ENCODE peak calls at places on chromosomes 5 and 9, in five cellular contexts. K is K562, E is HL-60, R is GM12878, L is SK-N-SH. Q is an unnamed sample.
A peak's percentile ranks its signal among the peaks of the same experiment; 100 is the strongest.

GRCh38 chr9:7554699-7555098 is 244.9 kb downstream of the DMAC1 start:
- DNase-seq in L (no peak), E (no peak), R (no peak), K (no peak), Q (no peak)

GRCh38 chr5:133611357-133612020 is 852 bp downstream of the FSTL4 start:
- DNase-seq in E (no peak), R (no peak), K (no peak), L (peak; percentile 73), Q (no peak)

GRCh38 chr5:142342128-142342981 is 17.5 kb upstream of the SPRY4 start:
- DNase-seq in L (no peak), E (no peak), K (no peak), R (no peak), Q (peak; percentile 82)

GRCh38 chr9:19533373-19533772 is 124.6 kb downstream of the ACER2 start:
- DNase-seq in E (no peak), K (no peak), R (no peak), L (no peak), Q (no peak)

GRCh38 chr9:98256632-98257218 is 1.3 kb upstream of the TBC1D2 start:
- DNase-seq in R (no peak), E (no peak), L (peak; percentile 69), K (peak; percentile 50), Q (no peak)

GRCh38 chr5:1058549-1058945 is 49.9 kb downstream of the NKD2 start:
- DNase-seq in E (no peak), K (no peak), L (no peak), R (no peak), Q (no peak)

GRCh38 chr9:16329699-16330113 is 540.8 kb downstream of the BNC2 start:
- DNase-seq in E (no peak), R (no peak), K (no peak), L (no peak), Q (no peak)

GRCh38 chr9:116859763-116860162 is 172.7 kb downstream of the TRIM32 start:
- DNase-seq in K (no peak), R (no peak), L (no peak), E (no peak), Q (no peak)

GRCh38 chr5:116573279-116573616 is 1.4 kb downstream of the SEMA6A start:
- DNase-seq in K (no peak), E (no peak), R (no peak), L (peak; percentile 64), Q (no peak)

GRCh38 chr9:70435948-70436347 is 21.5 kb upstream of the KLF9 start:
- DNase-seq in E (no peak), R (no peak), K (no peak), L (no peak), Q (no peak)

GRCh38 chr9:12554636-12555035 is 138.5 kb upstream of the TYRP1 start:
- DNase-seq in E (no peak), K (no peak), L (peak; percentile 6), R (no peak), Q (peak; percentile 5)

GRCh38 chr9:114371986-114372917 is 15.5 kb downstream of the AKNA start:
- DNase-seq in R (no peak), K (no peak), L (peak; percentile 77), E (peak; percentile 85), Q (no peak)

GRCh38 chr5:178314961-178315820 is 82.6 kb upstream of the PHYKPL start:
- DNase-seq in K (no peak), R (no peak), L (no peak), E (no peak), Q (no peak)

GRCh38 chr5:55440188-55440646 is 94.5 kb downstream of the PLPP1 start:
- DNase-seq in R (no peak), K (no peak), L (peak; percentile 30), E (no peak), Q (no peak)

GRCh38 chr5:67268233-67269011 is 71.8 kb upstream of the CD180 start:
- DNase-seq in K (no peak), R (no peak), E (no peak), L (peak; percentile 72), Q (peak; percentile 62)

GRCh38 chr9:136021891-136022681 is 60.9 kb upstream of the UBAC1 start:
- DNase-seq in E (no peak), K (no peak), L (no peak), R (no peak), Q (no peak)
- TF ChIP-seq CTCF in E (no peak), K (peak; percentile 25), L (no peak), R (no peak), Q (no peak)

DNA sequence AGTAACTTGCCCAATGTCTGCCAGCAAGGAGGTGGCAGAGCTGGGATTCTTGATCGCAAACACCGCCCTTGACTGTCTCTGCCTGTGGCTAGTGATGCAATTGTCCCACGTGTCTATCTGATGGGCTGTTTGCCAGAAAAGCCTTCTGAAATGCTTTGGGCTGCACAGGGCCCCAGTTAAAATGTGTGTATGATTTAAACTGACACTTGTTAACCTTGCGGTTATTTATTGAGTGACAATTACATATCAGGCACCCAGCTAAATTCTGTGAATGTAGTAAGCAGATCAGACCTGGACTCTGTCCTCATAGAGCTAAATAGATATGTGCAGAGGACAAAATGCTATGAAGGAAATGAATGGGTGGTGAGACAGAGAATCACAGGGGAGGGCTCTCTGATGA is 11.6 kb upstream of the IL12B start:
- DNase-seq in K (peak; percentile 28), E (peak; percentile 94), R (no peak), L (peak; percentile 66), Q (peak; percentile 62)
- TF ChIP-seq GABPA in K (no peak), E (no peak), R (no peak), L (no peak), Q (no peak)

GRCh38 chr9:23700359-23700758 is 125.7 kb downstream of the ELAVL2 start:
- DNase-seq in E (no peak), L (no peak), R (no peak), K (no peak), Q (no peak)

GRCh38 chr9:23707249-23707648 is 118.8 kb downstream of the ELAVL2 start:
- DNase-seq in E (no peak), L (no peak), K (no peak), R (no peak), Q (no peak)

GRCh38 chr9:23701291-23701690 is 124.7 kb downstream of the ELAVL2 start:
- DNase-seq in E (no peak), L (no peak), K (no peak), R (no peak), Q (no peak)

GRCh38 chr9:23698161-23698560 is 127.9 kb downstream of the ELAVL2 start:
- DNase-seq in L (no peak), K (no peak), E (no peak), R (no peak), Q (no peak)

GRCh38 chr9:23702311-23702922 is 123.6 kb downstream of the ELAVL2 start:
- DNase-seq in E (no peak), R (no peak), L (peak; percentile 3), K (no peak), Q (no peak)
- TF ChIP-seq CTCF in E (no peak), R (no peak), L (no peak), K (no peak), Q (no peak)

GRCh38 chr9:81559741-81560140 is 129.6 kb downstream of the TLE1 start:
- DNase-seq in K (no peak), L (no peak), E (no peak), R (no peak), Q (peak; percentile 63)
- TF ChIP-seq GABPA in K (no peak), L (no peak), E (no peak), R (no peak), Q (no peak)

GRCh38 chr9:36637491-36638270 is 65.0 kb downstream of the MELK start:
- DNase-seq in E (no peak), R (no peak), L (no peak), K (no peak), Q (no peak)

GRCh38 chr9:36632892-36633291 is 60.2 kb downstream of the MELK start:
- DNase-seq in L (peak; percentile 47), E (no peak), K (peak; percentile 25), R (no peak), Q (peak; percentile 15)
- TF ChIP-seq CTCF in L (peak; percentile 77), E (peak; percentile 7), K (peak; percentile 20), R (peak; percentile 56), Q (peak; percentile 38)

GRCh38 chr5:8644377-8644776 is 775.4 kb downstream of the MTRR start:
- DNase-seq in R (no peak), L (no peak), K (no peak), E (no peak), Q (no peak)

DNA sequence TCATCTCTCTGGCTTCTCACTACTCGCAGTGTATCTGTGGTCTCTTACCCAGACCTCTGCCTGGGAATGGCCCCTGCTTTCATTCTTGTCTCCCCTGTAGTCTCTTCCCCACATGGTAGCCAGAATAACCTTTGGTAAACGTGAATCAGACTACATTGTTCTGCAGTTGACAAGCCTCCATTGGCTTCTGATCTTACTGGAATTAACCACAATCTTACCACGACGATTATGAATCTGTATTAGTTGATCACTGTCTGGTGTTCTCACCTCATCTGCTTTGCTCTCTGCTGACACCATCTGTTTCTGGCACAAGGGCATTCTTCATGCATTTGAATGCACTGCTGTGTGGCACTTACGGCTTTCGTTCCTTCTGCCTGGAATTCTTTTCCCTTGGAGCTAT is 781.2 kb downstream of the MTRR start:
- DNase-seq in E (no peak), L (no peak), R (no peak), K (no peak), Q (no peak)
- TF ChIP-seq GABPA in E (no peak), L (no peak), R (no peak), K (no peak), Q (no peak)

GRCh38 chr5:34684980-34685352 is 28.8 kb downstream of the RAI14 start:
- DNase-seq in K (no peak), L (no peak), R (no peak), E (no peak), Q (no peak)
- TF ChIP-seq CTCF in K (no peak), L (no peak), R (no peak), E (no peak), Q (no peak)

GRCh38 chr5:10376530-10376929 is 23.0 kb downstream of the MARCHF6 start:
- DNase-seq in L (no peak), E (no peak), K (no peak), R (no peak), Q (no peak)
- TF ChIP-seq GABPA in L (no peak), E (no peak), K (no peak), R (no peak), Q (no peak)

GRCh38 chr5:93092349-93093105 is 488.5 kb downstream of the NR2F1-AS1 start:
- DNase-seq in R (no peak), L (no peak), E (no peak), K (no peak), Q (no peak)
- TF ChIP-seq CTCF in R (no peak), L (peak; percentile 55), E (no peak), K (no peak), Q (peak; percentile 38)

GRCh38 chr5:154648229-154648628 is 106.9 kb upstream of the LARP1 start:
- DNase-seq in E (no peak), R (no peak), L (no peak), K (no peak), Q (no peak)
- TF ChIP-seq GABPA in E (no peak), R (no peak), L (no peak), K (no peak), Q (no peak)

Q was measured in HepG2.